ENCODE peak calls at places on chromosomes 7 and 10, in four cellular contexts. R, F, N and B are unnamed samples.

GRCh38 chr10:35040761-35041501 is 49.2 kb downstream of the CUL2 start:
- DNase-seq in R (peak; percentile 65), F (peak; percentile 77), N (no peak), B (no peak)

GRCh38 chr7:70177166-70177565 is 578.9 kb downstream of the AUTS2 start:
- DNase-seq in R (no peak), F (no peak), N (no peak), B (no peak)

GRCh38 chr7:115010436-115010810 is 88.5 kb downstream of the MDFIC start:
- DNase-seq in R (no peak), F (no peak), N (no peak), B (no peak)

GRCh38 chr7:1843921-1844335 is 173.9 kb downstream of the ELFN1 start:
- DNase-seq in R (no peak), F (no peak), N (no peak), B (peak; percentile 54)

GRCh38 chr7:50405246-50405645 is 44.9 kb downstream of the FIGNL1 start:
- DNase-seq in R (no peak), F (no peak), N (no peak), B (no peak)

GRCh38 chr10:117734626-117735405 is 192.3 kb downstream of the EMX2 start:
- DNase-seq in R (no peak), F (no peak), N (no peak), B (no peak)

GRCh38 chr10:100744136-100744979 is 1.0 kb upstream of the PAX2 start:
- DNase-seq in R (no peak), F (no peak), N (no peak), B (no peak)

GRCh38 chr10:89029785-89030437 is 39.3 kb downstream of the FAS start:
- DNase-seq in R (peak; percentile 92), F (peak; percentile 91), N (peak; percentile 33), B (peak; percentile 74)

GRCh38 chr10:91340613-91341362 is 69.4 kb upstream of the HECTD2 start:
- DNase-seq in R (peak; percentile 66), F (peak; percentile 91), N (no peak), B (no peak)

GRCh38 chr10:18918545-18918944 is 130.1 kb upstream of the MALRD1 start:
- DNase-seq in R (peak; percentile 98), F (peak; percentile 96), N (no peak), B (no peak)

GRCh38 chr10:62815373-62816111 is 624 bp downstream of the EGR2 start:
- DNase-seq in R (peak; percentile 26), F (peak; percentile 42), N (no peak), B (peak; percentile 68)

GRCh38 chr7:36115448-36116321 is 37.4 kb upstream of the EEPD1 start:
- DNase-seq in R (peak; percentile 97), F (peak; percentile 97), N (no peak), B (peak; percentile 84)

GRCh38 chr10:121956111-121957061 is 18.6 kb downstream of the NSMCE4A start:
- DNase-seq in R (peak; percentile 47), F (peak; percentile 82), N (no peak), B (no peak)

GRCh38 chr10:86339226-86339865 is 27.2 kb downstream of the GRID1 start:
- DNase-seq in R (no peak), F (no peak), N (no peak), B (peak; percentile 38)

GRCh38 chr10:102682441-102682840 is 31.8 kb downstream of the ARL3 start:
- DNase-seq in R (no peak), F (no peak), N (no peak), B (no peak)

GRCh38 chr7:31488562-31489203 is 25.2 kb upstream of the ITPRID1 start:
- DNase-seq in R (peak; percentile 2), F (peak; percentile 5), N (no peak), B (peak; percentile 75)

GRCh38 chr10:122258136-122259074 is 12.7 kb upstream of the BTBD16 start:
- DNase-seq in R (peak; percentile 80), F (peak; percentile 8), N (no peak), B (no peak)

GRCh38 chr7:105461518-105461917 is 60.6 kb downstream of the PUS7 start:
- DNase-seq in R (peak; percentile 40), F (peak; percentile 14), N (no peak), B (no peak)

GRCh38 chr10:43851030-43851429 is 202.3 kb upstream of the ZNF32 start:
- DNase-seq in R (no peak), F (no peak), N (no peak), B (no peak)

GRCh38 chr10:96556003-96556402 is 30.8 kb downstream of the TM9SF3 start:
- DNase-seq in R (peak; percentile 52), F (peak; percentile 20), N (no peak), B (no peak)

GRCh38 chr10:125782661-125783060 is 7.0 kb upstream of the MMP21 start:
- DNase-seq in R (no peak), F (no peak), N (no peak), B (no peak)

GRCh38 chr10:74419491-74420466 is 268.8 kb downstream of the ADK start:
- DNase-seq in R (peak; percentile 53), F (peak; percentile 55), N (no peak), B (no peak)

GRCh38 chr10:89491932-89492331 is 43.5 kb downstream of the SLC16A12 start:
- DNase-seq in R (no peak), F (no peak), N (no peak), B (no peak)

GRCh38 chr10:129967579-129968019 is 3.5 kb upstream of the EBF3 start:
- DNase-seq in R (no peak), F (no peak), N (no peak), B (no peak)

GRCh38 chr7:105830405-105831218 is 45.8 kb downstream of the ATXN7L1 start:
- DNase-seq in R (peak; percentile 95), F (peak; percentile 96), N (no peak), B (no peak)